ENCODE peak calls at places on chromosomes 4 and X, in eight cellular contexts. Z is right cardiac atrium; K is left lobe of liver; U is left ventricle myocardium superior; C is activated CD8-positive, alpha-beta T cell treated with anti-CD3 and anti-CD28 coated beads, Interleukin-2, amount 10 ng/mL, durations not matched to agents 7 days and 5 days; E is HepG2; V is Right ventricle myocardium inferior; N is PC-3. S is an unnamed sample.

GRCh38 chr4:176575141-176575731 is 217.5 kb downstream of the VEGFC start:
- ATAC-seq in Z (no peak), K (no peak), U (no peak), C (no peak), E (no peak), V (no peak), N (no peak), S (peak)

GRCh38 chrX:133497356-133497755 is 82.1 kb upstream of the GPC4 start:
- ATAC-seq in Z (no peak), K (no peak), U (no peak), C (no peak), E (no peak), V (no peak), N (no peak), S (no peak)

GRCh38 chr4:8860892-8861575 is 10.6 kb downstream of the HMX1 start:
- ATAC-seq in Z (no peak), K (no peak), U (no peak), C (no peak), E (no peak), V (no peak), N (no peak), S (no peak)

GRCh38 chrX:66638591-66639500 is at the start of gene EDA2R:
- ATAC-seq in Z (peak), K (no peak), U (peak), C (peak), E (peak), V (no peak), N (no peak), S (peak)

GRCh38 chr4:166502660-166503059 is 629.6 kb downstream of the TLL1 start:
- ATAC-seq in Z (no peak), K (no peak), U (no peak), C (no peak), E (peak), V (no peak), N (no peak), S (no peak)

GRCh38 chr4:23337292-23337691 is 552.6 kb downstream of the PPARGC1A start:
- ATAC-seq in Z (no peak), K (peak), U (no peak), C (no peak), E (peak), V (no peak), N (peak), S (no peak)

GRCh38 chr4:105305019-105305836 is 158.6 kb downstream of the TET2 start:
- ATAC-seq in Z (no peak), K (no peak), U (no peak), C (no peak), E (no peak), V (no peak), N (no peak), S (no peak)

GRCh38 chr4:10460313-10461047 is 3.3 kb upstream of the ZNF518B start:
- ATAC-seq in Z (no peak), K (no peak), U (no peak), C (no peak), E (no peak), V (no peak), N (no peak), S (no peak)

GRCh38 chr4:169115897-169116254 is 105.8 kb upstream of the CBR4 start:
- ATAC-seq in Z (peak), K (no peak), U (peak), C (no peak), E (no peak), V (no peak), N (peak), S (no peak)

GRCh38 chrX:12790878-12791252 is 347 bp upstream of the PRPS2 start:
- ATAC-seq in Z (no peak), K (peak), U (peak), C (peak), E (peak), V (no peak), N (no peak), S (peak)

GRCh38 chrX:71998836-71999509 is 88.3 kb downstream of the NHSL2 start:
- ATAC-seq in Z (no peak), K (peak), U (peak), C (peak), E (peak), V (no peak), N (peak), S (peak)

GRCh38 chr4:23388699-23389395 is 501.0 kb downstream of the PPARGC1A start:
- ATAC-seq in Z (no peak), K (peak), U (no peak), C (no peak), E (no peak), V (no peak), N (no peak), S (no peak)

GRCh38 chr4:169174247-169174646 is 96.5 kb downstream of the SH3RF1 start:
- ATAC-seq in Z (no peak), K (no peak), U (no peak), C (no peak), E (no peak), V (no peak), N (peak), S (no peak)

GRCh38 chr4:141705048-141705746 is 68.8 kb downstream of the IL15 start:
- ATAC-seq in Z (no peak), K (no peak), U (no peak), C (no peak), E (no peak), V (no peak), N (no peak), S (no peak)

GRCh38 chr4:153063490-153063889 is 127.4 kb downstream of the FHDC1 start:
- ATAC-seq in Z (no peak), K (no peak), U (no peak), C (no peak), E (peak), V (no peak), N (no peak), S (no peak)

GRCh38 chrX:13716905-13717304 is 17.5 kb downstream of the TRAPPC2 start:
- ATAC-seq in Z (no peak), K (no peak), U (no peak), C (no peak), E (no peak), V (no peak), N (no peak), S (no peak)

GRCh38 chr4:38141808-38142500 is 181.8 kb downstream of the PTTG2 start:
- ATAC-seq in Z (no peak), K (no peak), U (peak), C (no peak), E (no peak), V (no peak), N (peak), S (peak)

GRCh38 chrX:104742345-104742744 is 176.3 kb downstream of the IL1RAPL2 start:
- ATAC-seq in Z (no peak), K (peak), U (no peak), C (no peak), E (no peak), V (no peak), N (peak), S (no peak)

GRCh38 chr4:96654045-96654444 is 814.2 kb downstream of the PDHA2 start:
- ATAC-seq in Z (no peak), K (no peak), U (no peak), C (no peak), E (no peak), V (no peak), N (no peak), S (no peak)

GRCh38 chrX:11751261-11751660 is 6.8 kb upstream of the MSL3 start:
- ATAC-seq in Z (no peak), K (no peak), U (no peak), C (no peak), E (no peak), V (no peak), N (no peak), S (no peak)

GRCh38 chrX:133258481-133258880 is 40.3 kb upstream of the TFDP3 start:
- ATAC-seq in Z (no peak), K (no peak), U (no peak), C (no peak), E (no peak), V (no peak), N (peak), S (peak)

GRCh38 chrX:137427813-137428212 is 138.1 kb upstream of the ZIC3 start:
- ATAC-seq in Z (no peak), K (peak), U (no peak), C (no peak), E (no peak), V (no peak), N (no peak), S (peak)

GRCh38 chr4:158259955-158260575 is 49.8 kb downstream of the TMEM144 start:
- ATAC-seq in Z (no peak), K (no peak), U (no peak), C (no peak), E (peak), V (no peak), N (no peak), S (no peak)